ENCODE peak calls at places on chromosomes 6 and 20, in ten cellular contexts. B, N, X, I, U, L, V, K, S and T are unnamed samples.

GRCh38 chr6:119484598-119484997 is 135.0 kb upstream of the MAN1A1 start:
- DNase-seq in B (peak), N (peak), X (no peak), I (no peak), U (no peak), L (peak), V (no peak), K (no peak), S (no peak), T (no peak)

GRCh38 chr20:46218656-46219055 is 89.6 kb downstream of the CDH22 start:
- DNase-seq in B (no peak), N (no peak), X (no peak), I (no peak), U (no peak), L (no peak), V (no peak), K (no peak), S (no peak), T (no peak)

GRCh38 chr6:147820520-147820919 is 312.0 kb downstream of the SAMD5 start:
- DNase-seq in B (no peak), N (no peak), X (no peak), I (no peak), U (no peak), L (no peak), V (no peak), K (no peak), S (no peak), T (no peak)

GRCh38 chr20:4728121-4728520 is 6.4 kb downstream of the PRND start:
- DNase-seq in B (no peak), N (no peak), X (no peak), I (no peak), U (no peak), L (peak), V (no peak), K (no peak), S (no peak), T (no peak)

GRCh38 chr20:43798591-43799149 is 71.9 kb upstream of the GTSF1L start:
- DNase-seq in B (no peak), N (no peak), X (no peak), I (no peak), U (no peak), L (no peak), V (no peak), K (no peak), S (no peak), T (no peak)

GRCh38 chr6:37624121-37624520 is 73.6 kb downstream of the MDGA1 start:
- DNase-seq in B (peak), N (no peak), X (no peak), I (no peak), U (no peak), L (peak), V (peak), K (no peak), S (no peak), T (no peak)

GRCh38 chr6:157954150-157955117 is 27.2 kb upstream of the SYNJ2 start:
- DNase-seq in B (peak), N (peak), X (no peak), I (no peak), U (no peak), L (peak), V (no peak), K (no peak), S (no peak), T (no peak)

GRCh38 chr6:27176096-27176495 is 71.4 kb upstream of the PRSS16 start:
- DNase-seq in B (no peak), N (no peak), X (no peak), I (no peak), U (peak), L (peak), V (no peak), K (no peak), S (no peak), T (no peak)

GRCh38 chr6:167826230-167827061 is at the start of gene AFDN:
- DNase-seq in B (peak), N (peak), X (peak), I (peak), U (peak), L (peak), V (no peak), K (peak), S (peak), T (peak)

GRCh38 chr6:37068523-37069270 is 63.2 kb downstream of the FGD2 start:
- DNase-seq in B (no peak), N (no peak), X (no peak), I (no peak), U (no peak), L (no peak), V (no peak), K (no peak), S (no peak), T (no peak)

GRCh38 chr6:168004023-168004422 is 6.6 kb downstream of the KIF25 start:
- DNase-seq in B (no peak), N (no peak), X (no peak), I (no peak), U (no peak), L (no peak), V (no peak), K (no peak), S (no peak), T (no peak)

GRCh38 chr6:28807682-28808280 is 116.0 kb downstream of the TRIM27 start:
- DNase-seq in B (peak), N (peak), X (no peak), I (no peak), U (no peak), L (peak), V (no peak), K (no peak), S (no peak), T (no peak)

DNA sequence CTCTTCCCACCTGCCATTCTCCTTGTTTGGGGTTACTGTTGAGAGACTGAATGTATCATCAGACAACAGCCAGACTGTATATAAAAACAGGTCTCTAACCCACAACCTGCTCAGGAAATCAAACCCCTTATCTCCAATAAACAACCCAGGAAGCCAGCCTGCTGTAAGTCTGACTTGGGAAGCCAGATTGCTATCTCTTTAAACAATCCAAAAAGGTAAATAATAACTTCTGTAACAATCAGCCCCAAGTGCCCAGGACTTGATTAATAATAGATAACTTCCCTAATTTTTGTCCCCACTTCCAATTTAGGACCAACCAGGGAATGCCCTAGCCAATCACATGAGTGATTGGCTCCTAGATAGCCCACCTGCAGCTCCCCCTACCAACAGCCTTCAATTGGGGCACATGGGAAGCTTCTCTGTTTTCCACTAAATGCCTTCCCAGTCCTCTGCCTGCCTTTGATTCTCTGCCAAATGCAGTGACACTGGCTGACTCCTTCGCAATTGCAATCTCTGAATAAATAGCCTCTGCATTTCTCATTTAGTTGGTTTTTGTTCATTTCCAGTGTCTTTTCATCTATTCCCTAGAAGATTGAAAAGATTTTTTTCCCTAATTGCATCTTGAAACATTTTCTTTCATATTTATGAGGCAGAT is 117.1 kb upstream of the TAB2 start:
- DNase-seq in B (no peak), N (no peak), X (no peak), I (no peak), U (no peak), L (no peak), V (no peak), K (no peak), S (no peak), T (no peak)
- TF ChIP-seq CTCF in B (no peak), N (no peak), X (no peak), I (no peak), U (no peak), L (no peak), V (no peak), K (no peak), S (no peak), T (no peak)

GRCh38 chr20:51767018-51767866 is 948 bp downstream of the ATP9A start:
- DNase-seq in B (peak), N (peak), X (peak), I (peak), U (peak), L (peak), V (peak), K (peak), S (no peak), T (peak)
- TF ChIP-seq CTCF in B (peak), N (peak), X (no peak), I (peak), U (no peak), L (peak), V (peak), K (peak), S (no peak), T (peak)

GRCh38 chr6:41464019-41464418 is 82.2 kb upstream of the FOXP4 start:
- DNase-seq in B (no peak), N (no peak), X (no peak), I (no peak), U (no peak), L (no peak), V (no peak), K (no peak), S (no peak), T (no peak)

GRCh38 chr6:41464481-41464880 is 81.7 kb upstream of the FOXP4 start:
- DNase-seq in B (no peak), N (no peak), X (no peak), I (no peak), U (no peak), L (peak), V (no peak), K (no peak), S (no peak), T (no peak)

GRCh38 chr6:41462033-41462432 is 84.1 kb upstream of the FOXP4 start:
- DNase-seq in B (no peak), N (no peak), X (no peak), I (no peak), U (no peak), L (no peak), V (no peak), K (no peak), S (no peak), T (no peak)

GRCh38 chr6:41460742-41461336 is 85.3 kb upstream of the FOXP4 start:
- DNase-seq in B (no peak), N (no peak), X (no peak), I (no peak), U (no peak), L (no peak), V (no peak), K (no peak), S (no peak), T (no peak)

DNA sequence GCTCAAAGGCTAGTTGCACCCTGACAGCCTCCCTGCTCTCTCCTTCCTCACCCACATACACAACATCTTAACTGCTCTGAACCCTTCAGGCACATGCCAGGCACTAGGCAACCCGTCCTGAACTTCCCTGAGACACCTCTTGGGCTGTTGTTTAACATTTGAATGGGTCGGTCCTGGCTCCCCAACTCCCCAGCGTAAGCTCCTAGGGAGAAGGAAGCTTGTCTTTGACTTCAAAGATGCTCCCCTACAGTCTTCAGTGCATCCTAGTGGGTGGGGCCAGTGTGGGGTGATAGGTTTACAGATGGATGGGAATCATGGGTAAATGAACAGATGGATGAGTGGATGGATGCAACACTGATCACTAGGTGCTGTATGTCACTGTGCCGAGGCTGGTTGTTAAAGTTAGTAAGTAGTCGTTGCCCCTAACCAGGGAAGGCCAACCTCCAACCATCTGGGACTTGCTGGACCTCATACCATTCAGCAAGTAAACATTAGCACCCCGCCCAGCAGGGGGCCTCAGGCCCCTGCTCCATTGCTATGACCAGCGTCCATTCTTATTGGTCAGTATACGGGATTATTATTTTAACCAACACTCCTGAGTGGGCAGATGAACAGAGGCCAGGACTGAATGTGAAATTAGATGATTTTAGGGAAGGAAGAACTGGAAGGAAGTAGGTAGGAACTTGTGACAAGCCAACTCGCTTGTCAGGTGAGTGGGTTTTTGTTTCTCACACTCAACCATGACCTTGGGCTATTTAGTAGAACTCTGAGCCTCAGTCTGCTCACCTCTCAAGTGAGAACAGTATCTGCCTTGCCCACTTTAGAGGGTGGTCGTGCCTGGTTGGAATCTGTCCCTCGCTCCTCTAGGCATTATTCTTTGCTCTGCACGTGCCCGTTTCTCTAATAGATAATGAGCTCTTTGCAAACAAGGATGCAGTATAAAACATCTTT is 82.9 kb upstream of the FOXP4 start:
- DNase-seq in B (peak), N (peak), X (peak), I (peak), U (no peak), L (peak), V (peak), K (peak), S (no peak), T (no peak)
- TF ChIP-seq CTCF in B (peak), N (peak), X (peak), I (peak), U (no peak), L (peak), V (peak), K (peak), S (peak), T (peak)

GRCh38 chr20:21127201-21127981 is 1.5 kb downstream of the KIZ start:
- DNase-seq in B (no peak), N (no peak), X (no peak), I (no peak), U (no peak), L (no peak), V (no peak), K (no peak), S (no peak), T (no peak)

GRCh38 chr20:21133917-21134622 is 8.2 kb downstream of the KIZ start:
- DNase-seq in B (no peak), N (no peak), X (no peak), I (no peak), U (no peak), L (no peak), V (no peak), K (no peak), S (no peak), T (no peak)

GRCh38 chr20:21133404-21133803 is 7.5 kb downstream of the KIZ start:
- DNase-seq in B (no peak), N (no peak), X (no peak), I (no peak), U (no peak), L (no peak), V (no peak), K (no peak), S (no peak), T (no peak)

GRCh38 chr20:21125849-21126840 is at the start of gene KIZ:
- DNase-seq in B (peak), N (peak), X (peak), I (peak), U (peak), L (peak), V (peak), K (peak), S (peak), T (peak)

DNA sequence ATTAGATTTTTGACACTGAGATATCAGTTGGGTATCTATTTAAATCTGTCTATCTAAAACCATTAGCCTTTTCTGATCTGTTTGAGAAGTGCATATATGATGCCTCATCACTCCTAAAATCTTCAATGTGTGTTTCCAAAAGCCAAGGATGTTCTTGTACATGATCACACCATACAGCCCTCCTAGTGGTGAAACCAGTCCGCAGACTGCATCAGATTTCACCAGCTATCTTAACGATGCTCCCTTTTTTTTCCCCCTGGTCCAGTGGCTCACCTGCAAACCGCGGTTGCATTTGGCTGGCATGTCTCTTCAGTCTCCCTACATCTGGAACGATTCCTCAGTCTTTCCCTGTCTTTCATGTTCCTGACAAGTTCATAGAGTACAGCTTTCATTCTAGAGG is 4.0 kb downstream of the KIZ start:
- DNase-seq in B (no peak), N (no peak), X (no peak), I (no peak), U (no peak), L (no peak), V (no peak), K (no peak), S (no peak), T (no peak)
- TF ChIP-seq CTCF in B (no peak), N (no peak), X (no peak), I (no peak), U (no peak), L (no peak), V (no peak), K (peak), S (no peak), T (no peak)

GRCh38 chr6:159299566-159299965 is 130.4 kb downstream of the FNDC1 start:
- DNase-seq in B (no peak), N (no peak), X (no peak), I (no peak), U (no peak), L (no peak), V (no peak), K (no peak), S (no peak), T (no peak)

GRCh38 chr6:159301277-159301676 is 132.1 kb downstream of the FNDC1 start:
- DNase-seq in B (no peak), N (no peak), X (no peak), I (no peak), U (no peak), L (no peak), V (no peak), K (no peak), S (no peak), T (no peak)

GRCh38 chr6:159302196-159302595 is 133.0 kb downstream of the FNDC1 start:
- DNase-seq in B (no peak), N (no peak), X (no peak), I (no peak), U (no peak), L (no peak), V (no peak), K (no peak), S (no peak), T (no peak)

GRCh38 chr6:159303784-159304183 is 134.6 kb downstream of the FNDC1 start:
- DNase-seq in B (no peak), N (no peak), X (no peak), I (no peak), U (no peak), L (no peak), V (no peak), K (no peak), S (no peak), T (no peak)

GRCh38 chr6:159298840-159299239 is 129.6 kb downstream of the FNDC1 start:
- DNase-seq in B (no peak), N (no peak), X (no peak), I (no peak), U (no peak), L (no peak), V (no peak), K (no peak), S (no peak), T (no peak)
- TF ChIP-seq CTCF in B (no peak), N (no peak), X (no peak), I (no peak), U (no peak), L (no peak), V (no peak), K (no peak), S (no peak), T (no peak)

DNA sequence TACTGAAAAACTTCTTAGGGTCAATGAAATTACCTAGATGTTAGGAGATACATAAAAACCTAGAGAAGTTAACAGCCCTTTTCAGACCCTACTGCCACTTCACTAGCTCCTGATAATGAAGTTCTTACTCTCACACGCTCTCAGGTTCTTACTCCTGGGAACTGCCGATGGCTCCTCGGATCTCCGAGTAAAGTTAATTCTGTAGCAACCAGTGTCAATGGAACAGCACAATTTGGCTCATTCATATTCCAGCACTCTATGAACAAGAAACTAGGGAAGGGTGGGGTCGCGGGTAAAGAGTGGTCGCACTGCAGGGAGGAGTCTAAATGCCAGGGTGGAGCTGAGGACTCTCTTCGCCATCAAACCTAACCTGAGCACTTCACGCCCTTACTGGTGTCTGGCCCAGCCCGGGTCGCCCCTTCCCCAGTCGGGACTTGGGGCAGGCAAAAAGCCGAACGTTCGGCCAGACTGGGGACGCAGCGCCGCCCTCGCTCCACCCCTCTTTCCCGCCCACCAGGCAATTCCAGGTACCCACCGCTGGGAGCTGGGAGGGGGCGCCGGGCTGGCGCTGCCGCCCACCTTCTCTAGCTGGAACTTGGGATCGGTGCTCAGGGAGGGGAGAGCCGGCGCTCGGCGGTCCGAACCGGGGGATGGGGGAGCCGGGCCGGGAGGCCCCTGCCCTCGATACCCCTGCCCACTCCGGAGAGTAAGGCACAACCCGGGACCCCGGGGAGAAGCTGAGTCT is 744 bp downstream of the RAB23 start:
- DNase-seq in B (peak), N (peak), X (peak), I (peak), U (peak), L (peak), V (no peak), K (peak), S (peak), T (peak)
- TF ChIP-seq CTCF in B (peak), N (peak), X (no peak), I (peak), U (peak), L (peak), V (peak), K (peak), S (peak), T (no peak)

GRCh38 chr6:131199568-131200272 is 64.5 kb downstream of the AKAP7 start:
- DNase-seq in B (peak), N (peak), X (peak), I (no peak), U (peak), L (peak), V (peak), K (peak), S (peak), T (no peak)
- TF ChIP-seq CTCF in B (peak), N (peak), X (peak), I (peak), U (peak), L (peak), V (peak), K (peak), S (peak), T (peak)

GRCh38 chr6:73262701-73263569 is at the start of gene KHDC1:
- DNase-seq in B (peak), N (peak), X (peak), I (peak), U (peak), L (peak), V (no peak), K (peak), S (peak), T (peak)
- TF ChIP-seq CTCF in B (peak), N (no peak), X (no peak), I (no peak), U (no peak), L (no peak), V (no peak), K (no peak), S (no peak), T (no peak)

GRCh38 chr6:43778976-43779863 is 9.2 kb downstream of the VEGFA start:
- DNase-seq in B (no peak), N (no peak), X (no peak), I (no peak), U (no peak), L (no peak), V (no peak), K (no peak), S (no peak), T (no peak)
- TF ChIP-seq CTCF in B (no peak), N (no peak), X (no peak), I (no peak), U (no peak), L (no peak), V (no peak), K (no peak), S (no peak), T (no peak)